ENCODE peak calls at places on chromosome 3, in six cellular contexts. One of them, this sample, is unnamed.

GRCh38 chr3:155356594-155357370 is 63.3 kb upstream of the STRIT1 start:
- DNase-seq in breast epithelium: no peak
- DNase-seq in GM12878: no peak
- DNase-seq in stomach: no peak
- DNase-seq in K562: no peak
- DNase-seq in HCT116: no peak
- DNase-seq in this sample: no peak

GRCh38 chr3:185852562-185853135 is 27.8 kb upstream of the IGF2BP2 start:
- DNase-seq in GM12878: no peak
- DNase-seq in stomach: no peak
- DNase-seq in K562: no peak
- DNase-seq in breast epithelium: no peak
- DNase-seq in HCT116: no peak
- DNase-seq in this sample: no peak

GRCh38 chr3:177460100-177460499 is 262.8 kb upstream of the TBL1XR1 start:
- DNase-seq in breast epithelium: no peak
- DNase-seq in GM12878: no peak
- DNase-seq in stomach: no peak
- DNase-seq in K562: no peak
- DNase-seq in HCT116: no peak
- DNase-seq in this sample: no peak

GRCh38 chr3:151327571-151328198 is 1.7 kb downstream of the P2RY13 start:
- DNase-seq in stomach: no peak
- DNase-seq in K562: no peak
- DNase-seq in HCT116: no peak
- DNase-seq in breast epithelium: no peak
- DNase-seq in GM12878: no peak
- DNase-seq in this sample: no peak

GRCh38 chr3:190718691-190719090 is 143.8 kb downstream of the GMNC start:
- DNase-seq in GM12878: no peak
- DNase-seq in HCT116: no peak
- DNase-seq in K562: no peak
- DNase-seq in stomach: no peak
- DNase-seq in breast epithelium: no peak
- DNase-seq in this sample: no peak

GRCh38 chr3:172877011-172877410 is 126.5 kb downstream of the ECT2 start:
- DNase-seq in GM12878: no peak
- DNase-seq in K562: no peak
- DNase-seq in HCT116: no peak
- DNase-seq in stomach: no peak
- DNase-seq in breast epithelium: no peak
- DNase-seq in this sample: no peak

GRCh38 chr3:129795596-129795995 is 97.9 kb downstream of the TMCC1 start:
- DNase-seq in stomach: no peak
- DNase-seq in GM12878: no peak
- DNase-seq in K562: no peak
- DNase-seq in breast epithelium: no peak
- DNase-seq in HCT116: peak; percentile 63
- DNase-seq in this sample: no peak

GRCh38 chr3:197007296-197007940 is 22.2 kb downstream of the MELTF start:
- DNase-seq in GM12878: no peak
- DNase-seq in breast epithelium: no peak
- DNase-seq in K562: peak; percentile 46
- DNase-seq in HCT116: no peak
- DNase-seq in stomach: no peak
- DNase-seq in this sample: no peak

GRCh38 chr3:11477286-11477935 is 166.3 kb downstream of the VGLL4 start:
- DNase-seq in GM12878: no peak
- DNase-seq in breast epithelium: no peak
- DNase-seq in HCT116: no peak
- DNase-seq in stomach: no peak
- DNase-seq in K562: no peak
- DNase-seq in this sample: no peak

GRCh38 chr3:25335429-25335828 is 92.6 kb upstream of the RARB start:
- DNase-seq in HCT116: no peak
- DNase-seq in breast epithelium: no peak
- DNase-seq in GM12878: no peak
- DNase-seq in stomach: no peak
- DNase-seq in K562: no peak
- DNase-seq in this sample: no peak

GRCh38 chr3:153356908-153357307 is 194.9 kb downstream of the RAP2B start:
- DNase-seq in stomach: no peak
- DNase-seq in GM12878: no peak
- DNase-seq in K562: no peak
- DNase-seq in HCT116: no peak
- DNase-seq in breast epithelium: no peak
- DNase-seq in this sample: no peak

GRCh38 chr3:10510743-10511432 is 5.5 kb upstream of the ATP2B2 start:
- DNase-seq in HCT116: no peak
- DNase-seq in K562: no peak
- DNase-seq in stomach: no peak
- DNase-seq in breast epithelium: no peak
- DNase-seq in GM12878: no peak
- DNase-seq in this sample: no peak

GRCh38 chr3:76615739-76616138 is 424.2 kb upstream of the ROBO2 start:
- DNase-seq in GM12878: no peak
- DNase-seq in stomach: no peak
- DNase-seq in breast epithelium: no peak
- DNase-seq in K562: no peak
- DNase-seq in HCT116: no peak
- DNase-seq in this sample: no peak

GRCh38 chr3:120909602-120909878 is 1.5 kb downstream of the STXBP5L start:
- DNase-seq in GM12878: no peak
- DNase-seq in stomach: no peak
- DNase-seq in breast epithelium: no peak
- DNase-seq in HCT116: no peak
- DNase-seq in K562: no peak
- DNase-seq in this sample: no peak

GRCh38 chr3:159763466-159764210 is 225.0 kb upstream of the IL12A start:
- DNase-seq in breast epithelium: no peak
- DNase-seq in GM12878: no peak
- DNase-seq in K562: peak; percentile 68
- DNase-seq in HCT116: peak; percentile 71
- DNase-seq in stomach: peak; percentile 62
- DNase-seq in this sample: peak; percentile 69

GRCh38 chr3:142595951-142596725 is at the start of gene PLS1:
- DNase-seq in breast epithelium: peak; percentile 85
- DNase-seq in HCT116: peak; percentile 86
- DNase-seq in GM12878: peak; percentile 37
- DNase-seq in K562: peak; percentile 97
- DNase-seq in stomach: peak; percentile 93
- DNase-seq in this sample: peak; percentile 83

GRCh38 chr3:142497729-142498128 is 49.9 kb upstream of the XRN1 start:
- DNase-seq in stomach: no peak
- DNase-seq in breast epithelium: no peak
- DNase-seq in K562: no peak
- DNase-seq in HCT116: no peak
- DNase-seq in GM12878: no peak
- DNase-seq in this sample: no peak

GRCh38 chr3:154098396-154098795 is 22.8 kb upstream of the ARHGEF26 start:
- DNase-seq in breast epithelium: no peak
- DNase-seq in GM12878: no peak
- DNase-seq in stomach: no peak
- DNase-seq in HCT116: no peak
- DNase-seq in K562: no peak
- DNase-seq in this sample: no peak

GRCh38 chr3:22117751-22118346 is 366.8 kb upstream of the ZNF385D start:
- DNase-seq in K562: peak; percentile 11
- DNase-seq in stomach: no peak
- DNase-seq in GM12878: no peak
- DNase-seq in breast epithelium: no peak
- DNase-seq in HCT116: peak; percentile 6
- DNase-seq in this sample: no peak

GRCh38 chr3:41198526-41198925 is 779 bp upstream of the CTNNB1 start:
- DNase-seq in GM12878: no peak
- DNase-seq in stomach: peak; percentile 39
- DNase-seq in HCT116: no peak
- DNase-seq in breast epithelium: peak; percentile 40
- DNase-seq in K562: no peak
- DNase-seq in this sample: peak; percentile 39

GRCh38 chr3:187783098-187783497 is 37.8 kb upstream of the BCL6 start:
- DNase-seq in GM12878: no peak
- DNase-seq in stomach: peak; percentile 62
- DNase-seq in HCT116: no peak
- DNase-seq in K562: no peak
- DNase-seq in breast epithelium: peak; percentile 65
- DNase-seq in this sample: peak; percentile 66

DNA sequence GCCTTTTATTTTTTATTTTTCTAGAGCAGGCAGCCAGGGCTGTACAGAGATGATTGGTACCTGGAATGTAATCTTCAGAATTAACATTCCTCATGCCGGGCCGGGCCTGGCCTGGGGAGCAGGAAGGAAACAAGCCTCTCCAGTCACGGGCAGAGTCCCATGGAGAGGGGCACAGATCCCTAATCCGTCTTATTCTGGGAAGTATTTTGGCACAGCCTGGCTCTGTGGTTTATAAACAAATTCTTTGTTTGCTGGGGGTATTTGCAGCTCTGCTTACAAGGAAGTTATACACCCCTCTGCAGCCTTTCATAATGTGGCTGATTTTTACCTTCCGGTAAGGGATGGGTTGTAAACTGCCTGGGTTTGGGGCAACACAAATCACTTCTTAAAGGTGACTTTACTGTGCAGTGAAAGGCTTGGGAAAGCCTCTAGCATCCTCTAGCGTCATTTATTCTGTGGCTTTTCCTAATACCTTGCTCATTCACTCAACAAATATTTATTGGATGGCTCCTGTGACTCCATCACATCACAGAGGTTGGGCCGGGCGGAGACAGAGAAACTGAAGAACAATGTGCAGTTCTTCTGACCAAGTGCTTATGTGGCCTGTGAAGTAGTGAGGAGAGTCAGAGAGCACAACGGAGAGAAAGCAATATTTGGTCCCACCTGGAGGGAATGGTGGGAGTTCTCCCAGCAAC is 2.7 kb downstream of the SLC6A20 start:
- DNase-seq in HCT116: no peak
- DNase-seq in GM12878: no peak
- DNase-seq in stomach: no peak
- DNase-seq in K562: no peak
- DNase-seq in breast epithelium: peak; percentile 13
- DNase-seq in this sample: no peak
- TF ChIP-seq POLR2AphosphoS5 in HCT116: no peak
- TF ChIP-seq POLR2AphosphoS5 in GM12878: no peak
- TF ChIP-seq POLR2AphosphoS5 in stomach: no peak
- TF ChIP-seq POLR2AphosphoS5 in K562: no peak
- TF ChIP-seq POLR2AphosphoS5 in breast epithelium: no peak
- TF ChIP-seq POLR2AphosphoS5 in this sample: no peak

GRCh38 chr3:35383216-35383615 is 256.1 kb upstream of the ARPP21 start:
- DNase-seq in GM12878: no peak
- DNase-seq in breast epithelium: no peak
- DNase-seq in stomach: no peak
- DNase-seq in HCT116: no peak
- DNase-seq in K562: no peak
- DNase-seq in this sample: no peak

GRCh38 chr3:35385271-35385670 is 254.1 kb upstream of the ARPP21 start:
- DNase-seq in GM12878: no peak
- DNase-seq in breast epithelium: no peak
- DNase-seq in K562: no peak
- DNase-seq in stomach: no peak
- DNase-seq in HCT116: no peak
- DNase-seq in this sample: no peak

GRCh38 chr3:35389907-35390306 is 249.4 kb upstream of the ARPP21 start:
- DNase-seq in HCT116: no peak
- DNase-seq in K562: no peak
- DNase-seq in stomach: no peak
- DNase-seq in breast epithelium: no peak
- DNase-seq in GM12878: no peak
- DNase-seq in this sample: no peak

GRCh38 chr3:35383719-35384555 is 255.4 kb upstream of the ARPP21 start:
- DNase-seq in HCT116: no peak
- DNase-seq in stomach: no peak
- DNase-seq in breast epithelium: no peak
- DNase-seq in GM12878: no peak
- DNase-seq in K562: no peak
- DNase-seq in this sample: no peak
- TF ChIP-seq POLR2AphosphoS5 in HCT116: no peak
- TF ChIP-seq POLR2AphosphoS5 in stomach: no peak
- TF ChIP-seq POLR2AphosphoS5 in breast epithelium: no peak
- TF ChIP-seq POLR2AphosphoS5 in GM12878: no peak
- TF ChIP-seq POLR2AphosphoS5 in K562: no peak
- TF ChIP-seq POLR2AphosphoS5 in this sample: no peak

DNA sequence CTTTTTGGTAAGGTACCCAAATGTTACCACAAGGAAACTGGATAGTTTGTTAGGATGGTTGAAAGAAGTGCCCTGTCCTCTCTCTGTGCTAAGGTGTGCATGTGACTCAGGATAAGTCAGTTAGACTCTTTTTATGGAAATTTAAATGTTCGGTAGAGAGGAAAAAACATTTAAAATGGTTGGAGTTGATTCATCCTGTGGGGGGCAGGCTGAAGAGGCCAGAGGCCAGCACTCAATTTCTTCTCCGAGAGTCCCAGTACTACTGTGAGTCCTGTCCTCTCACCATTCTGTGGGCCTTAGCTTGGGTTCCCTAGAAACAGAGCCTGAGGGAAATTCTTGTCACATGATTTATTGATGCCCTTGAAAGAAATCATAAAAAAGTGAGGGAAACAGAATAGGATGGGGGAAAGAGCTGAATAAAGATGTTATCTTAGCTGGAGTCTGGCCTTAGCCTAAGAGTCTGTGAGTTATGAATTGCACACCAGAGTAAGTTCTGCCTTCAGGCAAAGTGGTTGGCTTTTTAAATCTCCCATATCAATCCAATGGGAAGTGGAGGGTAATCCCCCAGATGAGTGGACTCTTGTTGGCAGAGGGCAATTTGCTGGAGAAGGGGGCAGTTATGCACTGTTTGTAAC is 106.5 kb upstream of the GALNT15 start:
- DNase-seq in K562: no peak
- DNase-seq in stomach: no peak
- DNase-seq in GM12878: no peak
- DNase-seq in breast epithelium: no peak
- DNase-seq in HCT116: no peak
- DNase-seq in this sample: no peak
- TF ChIP-seq POLR2AphosphoS5 in K562: no peak
- TF ChIP-seq POLR2AphosphoS5 in stomach: no peak
- TF ChIP-seq POLR2AphosphoS5 in GM12878: no peak
- TF ChIP-seq POLR2AphosphoS5 in breast epithelium: no peak
- TF ChIP-seq POLR2AphosphoS5 in HCT116: no peak
- TF ChIP-seq POLR2AphosphoS5 in this sample: no peak

GRCh38 chr3:64871955-64872354 is 184.2 kb upstream of the ADAMTS9 start:
- DNase-seq in HCT116: no peak
- DNase-seq in K562: no peak
- DNase-seq in stomach: no peak
- DNase-seq in breast epithelium: no peak
- DNase-seq in GM12878: no peak
- DNase-seq in this sample: no peak

GRCh38 chr3:64871237-64871636 is 183.4 kb upstream of the ADAMTS9 start:
- DNase-seq in stomach: no peak
- DNase-seq in HCT116: no peak
- DNase-seq in GM12878: no peak
- DNase-seq in K562: no peak
- DNase-seq in breast epithelium: no peak
- DNase-seq in this sample: no peak

GRCh38 chr3:64863811-64864210 is 176.0 kb upstream of the ADAMTS9 start:
- DNase-seq in stomach: no peak
- DNase-seq in K562: no peak
- DNase-seq in HCT116: no peak
- DNase-seq in breast epithelium: no peak
- DNase-seq in GM12878: no peak
- DNase-seq in this sample: no peak

GRCh38 chr3:64865872-64866588 is 178.2 kb upstream of the ADAMTS9 start:
- DNase-seq in K562: no peak
- DNase-seq in GM12878: no peak
- DNase-seq in stomach: no peak
- DNase-seq in breast epithelium: no peak
- DNase-seq in HCT116: no peak
- DNase-seq in this sample: no peak

GRCh38 chr3:64867204-64867603 is 179.4 kb upstream of the ADAMTS9 start:
- DNase-seq in breast epithelium: no peak
- DNase-seq in GM12878: no peak
- DNase-seq in HCT116: no peak
- DNase-seq in stomach: no peak
- DNase-seq in K562: no peak
- DNase-seq in this sample: no peak
- TF ChIP-seq POLR2AphosphoS5 in breast epithelium: no peak
- TF ChIP-seq POLR2AphosphoS5 in GM12878: no peak
- TF ChIP-seq POLR2AphosphoS5 in HCT116: no peak
- TF ChIP-seq POLR2AphosphoS5 in stomach: no peak
- TF ChIP-seq POLR2AphosphoS5 in K562: no peak
- TF ChIP-seq POLR2AphosphoS5 in this sample: no peak

This sample was measured in prostate gland.